ENCODE peak calls at places on chromosomes 16 and 17, in eight cellular contexts. Q is GM12878, G is K562, Z is IMR-90, E is MM.1S, I is HCT116, P is fibroblast of lung, T is HepG2. X is an unnamed sample.

GRCh38 chr17:73824321-73824720 is 180.1 kb upstream of the SDK2 start:
- DNase-seq in G (no peak), Z (no peak), I (no peak), Q (no peak), P (no peak), E (no peak), T (no peak), X (no peak)

GRCh38 chr17:15414502-15415348 is 52.7 kb downstream of the CDRT4 start:
- DNase-seq in I (no peak), Z (no peak), P (no peak), Q (no peak), T (no peak), E (no peak), G (no peak), X (peak; percentile 91)

GRCh38 chr16:82639666-82640336 is 13.0 kb downstream of the CDH13 start:
- DNase-seq in E (peak; percentile 30), Z (peak; percentile 58), T (peak; percentile 46), G (peak; percentile 63), P (peak; percentile 65), Q (no peak), I (peak; percentile 42), X (peak; percentile 40)

GRCh38 chr16:20720251-20720650 is 21.4 kb downstream of the THUMPD1 start:
- DNase-seq in T (no peak), Z (no peak), Q (no peak), P (no peak), G (no peak), E (no peak), I (no peak), X (peak; percentile 64)

GRCh38 chr17:4800462-4801185 is 1.5 kb downstream of the C17orf114 start:
- DNase-seq in G (no peak), P (no peak), Q (no peak), I (no peak), E (peak; percentile 51), T (no peak), Z (no peak), X (no peak)

GRCh38 chr16:85929259-85929704 is 30.3 kb downstream of the IRF8 start:
- DNase-seq in P (no peak), T (no peak), Z (no peak), Q (no peak), E (no peak), I (no peak), G (no peak), X (no peak)

GRCh38 chr17:74521701-74522201 is 9.5 kb downstream of the CD300LB start:
- DNase-seq in I (no peak), P (no peak), Z (no peak), Q (no peak), G (no peak), E (no peak), T (no peak), X (no peak)

GRCh38 chr16:77540656-77541055 is 105.8 kb upstream of the ADAMTS18 start:
- DNase-seq in E (peak; percentile 54), Q (no peak), T (no peak), Z (no peak), I (no peak), P (peak; percentile 20), G (no peak), X (no peak)

GRCh38 chr17:1399366-1399678 is 700 bp downstream of the YWHAE start:
- DNase-seq in Q (no peak), E (no peak), G (no peak), P (no peak), Z (no peak), T (no peak), I (no peak), X (no peak)

GRCh38 chr16:351804-352520 is 561 bp downstream of the AXIN1 start:
- DNase-seq in Z (no peak), P (peak; percentile 6), I (no peak), E (peak; percentile 14), Q (no peak), T (no peak), G (no peak), X (peak; percentile 40)

GRCh38 chr17:9170822-9171221 is 149.5 kb downstream of the NTN1 start:
- DNase-seq in T (peak; percentile 54), P (no peak), Q (no peak), E (no peak), Z (no peak), G (no peak), I (no peak), X (peak; percentile 80)

GRCh38 chr16:88882358-88883030 is 16.0 kb upstream of the PABPN1L start:
- DNase-seq in I (peak; percentile 36), E (no peak), P (no peak), T (no peak), G (peak; percentile 85), Q (no peak), Z (no peak), X (no peak)

GRCh38 chr17:45971698-45972141 is 27.3 kb upstream of the STH start:
- DNase-seq in E (no peak), G (peak; percentile 55), I (no peak), Q (no peak), Z (no peak), P (no peak), T (no peak), X (no peak)

GRCh38 chr17:48294193-48294909 is 135.7 kb downstream of the SKAP1 start:
- DNase-seq in Z (no peak), I (no peak), T (no peak), E (no peak), Q (no peak), G (no peak), P (no peak), X (no peak)

GRCh38 chr16:81723098-81723723 is 55.9 kb upstream of the PLCG2 start:
- DNase-seq in Q (peak; percentile 62), G (peak; percentile 63), P (peak; percentile 88), I (peak; percentile 92), T (peak; percentile 86), Z (peak; percentile 80), E (peak; percentile 72), X (peak; percentile 54)

GRCh38 chr16:63938661-63939060 is 1183.2 kb downstream of the CDH11 start:
- DNase-seq in G (no peak), Q (no peak), P (no peak), Z (no peak), E (no peak), I (no peak), T (no peak), X (no peak)

GRCh38 chr16:1395444-1396074 is 18.9 kb downstream of the UNKL start:
- DNase-seq in Z (no peak), G (no peak), I (no peak), Q (no peak), P (no peak), E (no peak), T (no peak), X (no peak)

GRCh38 chr16:4333308-4333638 is 17.4 kb downstream of the GLIS2 start:
- DNase-seq in P (no peak), T (no peak), Z (no peak), E (no peak), I (no peak), Q (no peak), G (no peak), X (no peak)

GRCh38 chr16:11743308-11744074 is 834 bp upstream of the TXNDC11 start:
- DNase-seq in P (peak; percentile 68), Q (no peak), T (peak; percentile 98), Z (peak; percentile 49), G (no peak), I (peak; percentile 50), E (no peak), X (peak; percentile 50)

GRCh38 chr17:49022391-49022941 is 25.3 kb downstream of the IGF2BP1 start:
- DNase-seq in Z (peak; percentile 49), E (no peak), P (no peak), I (no peak), G (peak; percentile 48), T (peak; percentile 76), Q (no peak), X (peak; percentile 74)

GRCh38 chr17:16286009-16286946 is 67.0 kb downstream of the CENPV start:
- DNase-seq in G (peak; percentile 85), I (peak; percentile 95), Q (peak; percentile 96), E (no peak), P (peak; percentile 99), T (peak; percentile 99), Z (peak; percentile 98), X (peak; percentile 97)

GRCh38 chr17:72713701-72714100 is 378.8 kb downstream of the SLC39A11 start:
- DNase-seq in Z (no peak), Q (no peak), I (no peak), G (no peak), P (no peak), T (no peak), E (no peak), X (no peak)
- H3K4me1 ChIP-seq in Z (peaks cover 1% of the 10 kb centered on the region), Q (no peaks in the 10 kb centered on the region), I (peaks cover 46% of the 10 kb centered on the region), G (no peaks in the 10 kb centered on the region), P (no peaks in the 10 kb centered on the region), T (peaks cover 25% of the 10 kb centered on the region), E (no peaks in the 10 kb centered on the region), X (peaks cover 4% of the 10 kb centered on the region)

DNA sequence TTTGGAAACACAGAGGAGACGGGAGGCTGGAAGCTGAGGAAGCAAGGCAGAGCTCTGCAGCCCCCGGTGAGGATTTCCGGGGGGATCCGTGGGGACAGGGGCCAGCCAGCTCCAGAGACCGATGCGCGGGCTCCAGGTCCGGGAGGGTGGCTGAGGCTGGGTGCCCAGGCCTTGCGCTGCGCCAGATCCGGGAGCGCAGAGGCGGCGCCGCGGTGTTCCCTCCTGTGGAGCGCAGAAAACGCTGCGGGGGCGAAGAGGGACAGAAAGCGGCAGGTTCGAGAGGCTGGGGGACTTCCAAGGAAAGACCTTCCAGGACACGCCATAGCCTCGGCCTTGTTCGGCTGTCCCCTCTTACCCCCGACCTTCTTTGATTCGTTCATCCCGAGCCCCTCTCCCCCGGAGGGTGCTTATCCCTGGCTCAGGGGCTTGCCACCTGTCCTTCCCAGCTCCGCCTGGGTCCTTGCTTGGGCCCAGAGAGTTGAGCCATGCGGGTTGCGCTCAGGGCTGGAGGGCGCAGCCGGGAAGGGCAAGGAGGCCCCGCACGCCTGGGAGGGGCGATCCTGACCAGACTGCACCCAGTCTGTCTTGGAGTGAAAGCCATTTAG is 697 bp upstream of the SHISA9 start:
- DNase-seq in I (no peak), T (no peak), Q (no peak), P (no peak), Z (no peak), G (no peak), E (no peak), X (no peak)
- H3K27me3 ChIP-seq in I (peaks cover 3% of the 10 kb centered on the region), T (peaks cover 14% of the 10 kb centered on the region), Q (peaks cover 18% of the 10 kb centered on the region), P (peaks cover 13% of the 10 kb centered on the region), Z (peaks cover 26% of the 10 kb centered on the region), G (peaks cover 37% of the 10 kb centered on the region), E (no peaks in the 10 kb centered on the region), X (no peaks in the 10 kb centered on the region)

GRCh38 chr17:78918979-78919378 is 6.2 kb downstream of the TIMP2 start:
- DNase-seq in E (no peak), G (no peak), I (no peak), P (no peak), T (no peak), Q (no peak), Z (no peak), X (no peak)
- H3K4me1 ChIP-seq in E (peaks cover 13% of the 10 kb centered on the region), G (peaks cover 15% of the 10 kb centered on the region), I (peaks cover 22% of the 10 kb centered on the region), P (peaks cover 36% of the 10 kb centered on the region), T (peaks cover 50% of the 10 kb centered on the region), Q (peaks cover 2% of the 10 kb centered on the region), Z (peaks cover 43% of the 10 kb centered on the region), X (peaks cover 25% of the 10 kb centered on the region)

DNA sequence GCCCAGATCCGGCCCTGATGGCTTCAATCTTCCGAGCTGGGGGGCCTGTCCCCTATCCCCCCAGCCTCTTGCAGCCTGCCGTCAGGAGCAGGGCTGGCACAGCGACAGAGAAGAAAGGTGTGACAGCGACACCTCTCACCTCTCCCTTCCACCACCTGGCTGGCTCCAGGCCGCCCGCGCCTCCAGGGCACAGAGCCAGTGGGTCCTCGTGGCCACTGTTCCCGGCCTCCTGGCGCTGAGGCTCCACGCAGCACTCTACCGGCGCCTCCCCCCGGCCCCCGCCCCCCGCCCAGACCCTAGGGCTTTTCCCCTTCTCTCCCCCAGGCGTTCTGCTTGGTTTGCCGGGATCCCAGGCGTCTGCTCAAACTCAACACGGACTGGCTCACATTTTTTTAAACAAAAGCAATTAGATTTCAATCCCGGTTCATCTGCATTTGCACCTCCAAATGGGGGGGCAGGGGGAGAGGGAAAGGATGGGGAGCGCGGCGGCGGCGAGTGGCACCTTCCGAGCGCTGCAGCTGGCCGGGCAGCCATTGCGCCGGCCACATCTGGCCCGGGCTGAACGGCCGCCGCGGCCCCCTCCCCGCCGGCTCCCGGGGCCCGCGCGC is 12.8 kb upstream of the CBX8 start:
- DNase-seq in E (no peak), I (no peak), Z (no peak), G (no peak), Q (no peak), P (no peak), T (no peak), X (no peak)
- H3K27me3 ChIP-seq in E (peaks cover 78% of the 10 kb centered on the region), I (peaks cover 6% of the 10 kb centered on the region), Z (peaks cover 90% of the 10 kb centered on the region), G (no peaks in the 10 kb centered on the region), Q (peaks cover 35% of the 10 kb centered on the region), P (peaks cover 82% of the 10 kb centered on the region), T (peaks cover 29% of the 10 kb centered on the region), X (peaks cover 65% of the 10 kb centered on the region)